ENCODE peak calls at places on chromosomes 6 and 20, in eight cellular contexts. N is OCI-LY7; E is mesendoderm; Q is CD4-positive, alpha-beta memory T cell; G is stomach; F is esophagus squamous epithelium; P is cardiac muscle cell; C is fibroblast of lung. J is an unnamed sample.

GRCh38 chr6:162941128-162941527 is 213.4 kb downstream of the PACRG start:
- DNase-seq in G (no peak), C (no peak), E (no peak), Q (no peak), P (no peak), N (no peak), F (no peak), J (no peak)

GRCh38 chr6:5308066-5308465 is 46.8 kb downstream of the FARS2 start:
- DNase-seq in N (no peak), Q (no peak), C (no peak), F (no peak), G (no peak), E (peak), P (no peak), J (no peak)

GRCh38 chr6:52233975-52234823 is 10.1 kb downstream of the IL17F start:
- DNase-seq in E (peak), N (peak), F (no peak), Q (no peak), C (peak), P (peak), G (peak), J (peak)

GRCh38 chr6:5082487-5083306 is 2.4 kb upstream of the PPP1R3G start:
- DNase-seq in G (no peak), F (no peak), Q (no peak), E (peak), N (no peak), C (peak), P (no peak), J (peak)

GRCh38 chr20:62952373-62953166 is at the start of gene SLC17A9:
- DNase-seq in F (peak), N (no peak), Q (no peak), C (peak), P (peak), G (peak), E (peak), J (no peak)

GRCh38 chr20:40703981-40704530 is 15.0 kb upstream of the MAFB start:
- DNase-seq in G (no peak), P (no peak), C (no peak), Q (no peak), E (no peak), F (no peak), N (no peak), J (no peak)

GRCh38 chr6:107154131-107154906 is 39.0 kb upstream of the BEND3 start:
- DNase-seq in N (no peak), G (no peak), Q (no peak), E (peak), P (no peak), F (no peak), C (no peak), J (no peak)

GRCh38 chr6:101259446-101259845 is 134.1 kb upstream of the GRIK2 start:
- DNase-seq in N (no peak), Q (no peak), E (no peak), P (no peak), G (no peak), C (no peak), F (no peak), J (no peak)

GRCh38 chr6:112781236-112781635 is 434.1 kb downstream of the RFPL4B start:
- DNase-seq in G (no peak), P (peak), Q (no peak), F (no peak), E (peak), N (no peak), C (peak), J (no peak)

GRCh38 chr6:44020148-44020547 is 107.1 kb downstream of the MRPL14 start:
- DNase-seq in C (peak), P (no peak), F (no peak), N (no peak), Q (no peak), E (no peak), G (no peak), J (no peak)

GRCh38 chr20:22800161-22800560 is 215.8 kb upstream of the FOXA2 start:
- DNase-seq in P (no peak), Q (no peak), N (no peak), E (no peak), C (no peak), G (no peak), F (no peak), J (no peak)

GRCh38 chr6:82735790-82736189 is 329.9 kb downstream of the UBE3D start:
- DNase-seq in G (no peak), N (no peak), Q (no peak), C (no peak), P (no peak), F (no peak), E (no peak), J (no peak)

GRCh38 chr6:4664117-4664626 is 112.0 kb upstream of the CDYL start:
- DNase-seq in F (no peak), P (no peak), Q (no peak), C (peak), G (no peak), E (no peak), N (no peak), J (no peak)

GRCh38 chr20:18094191-18094590 is 36.5 kb upstream of the OVOL2 start:
- DNase-seq in Q (no peak), E (no peak), N (no peak), G (no peak), C (no peak), P (no peak), F (no peak), J (no peak)

GRCh38 chr6:165451845-165452244 is 142.4 kb upstream of the C6orf118 start:
- DNase-seq in Q (no peak), F (no peak), N (no peak), C (no peak), E (no peak), P (no peak), G (no peak), J (no peak)

GRCh38 chr20:39282619-39283092 is 320.5 kb downstream of the DHX35 start:
- DNase-seq in N (no peak), C (no peak), P (no peak), E (peak), F (no peak), Q (no peak), G (no peak), J (no peak)

GRCh38 chr20:39280875-39281274 is 318.7 kb downstream of the DHX35 start:
- DNase-seq in C (no peak), Q (no peak), P (no peak), G (no peak), F (no peak), E (no peak), N (no peak), J (no peak)

GRCh38 chr20:39289316-39289715 is 327.2 kb downstream of the DHX35 start:
- DNase-seq in Q (no peak), C (no peak), G (no peak), P (peak), E (peak), N (peak), F (no peak), J (no peak)

GRCh38 chr20:39283464-39283863 is 321.3 kb downstream of the DHX35 start:
- DNase-seq in F (no peak), N (no peak), P (no peak), C (no peak), Q (no peak), E (no peak), G (no peak), J (no peak)
- H3K4me3 ChIP-seq in F (no peak), N (no peak), P (no peak), C (no peak), Q (no peak), E (no peak), G (no peak), J (no peak)

GRCh38 chr20:45052698-45053440 is 48.1 kb downstream of the KCNS1 start:
- DNase-seq in C (peak), F (no peak), Q (peak), N (peak), E (no peak), G (no peak), P (no peak), J (no peak)

GRCh38 chr20:45051497-45052060 is 49.3 kb downstream of the KCNS1 start:
- DNase-seq in F (no peak), P (no peak), G (no peak), Q (no peak), N (peak), E (no peak), C (no peak), J (no peak)

GRCh38 chr20:45047581-45048119 is 53.3 kb downstream of the KCNS1 start:
- DNase-seq in E (no peak), Q (no peak), P (no peak), G (no peak), C (no peak), N (no peak), F (no peak), J (no peak)

GRCh38 chr20:45049904-45050471 is 50.9 kb downstream of the KCNS1 start:
- DNase-seq in Q (no peak), G (no peak), F (no peak), P (no peak), C (no peak), E (no peak), N (peak), J (no peak)

GRCh38 chr20:45049438-45049837 is 51.5 kb downstream of the KCNS1 start:
- DNase-seq in P (no peak), F (no peak), N (no peak), E (no peak), G (no peak), Q (no peak), C (no peak), J (no peak)
- H3K4me3 ChIP-seq in P (no peak), F (no peak), N (peak), E (no peak), G (no peak), Q (no peak), C (no peak), J (no peak)

DNA sequence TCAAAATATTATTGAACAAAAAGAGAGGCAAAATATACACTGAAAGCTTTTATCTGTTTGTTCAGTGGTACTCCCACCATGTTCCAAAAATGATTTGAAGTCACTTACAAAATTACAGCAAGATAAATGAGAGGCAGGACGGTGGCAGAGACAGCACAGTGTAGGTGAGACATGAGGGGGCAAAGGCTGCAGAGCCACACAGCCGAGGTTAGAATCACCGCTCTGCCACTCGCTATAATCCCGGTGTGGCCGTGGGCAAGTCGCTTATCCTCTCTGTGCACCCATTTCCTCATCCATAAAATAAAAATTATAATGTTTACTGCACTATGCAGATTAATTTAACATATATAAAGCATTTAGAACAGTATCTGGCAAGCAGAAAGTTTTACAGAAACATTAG is 140.1 kb upstream of the BEND6 start:
- DNase-seq in P (no peak), Q (no peak), E (no peak), C (no peak), N (no peak), G (no peak), F (no peak), J (no peak)
- H3K4me3 ChIP-seq in P (no peak), Q (no peak), E (no peak), C (no peak), N (no peak), G (no peak), F (no peak), J (no peak)

GRCh38 chr6:131037194-131037897 is 25.7 kb downstream of the EPB41L2 start:
- DNase-seq in P (no peak), E (no peak), C (no peak), Q (no peak), N (no peak), G (no peak), F (no peak), J (no peak)

GRCh38 chr6:131038612-131039344 is 24.3 kb downstream of the EPB41L2 start:
- DNase-seq in G (no peak), N (no peak), Q (no peak), E (no peak), F (no peak), C (peak), P (no peak), J (no peak)

GRCh38 chr6:131036616-131037015 is 26.4 kb downstream of the EPB41L2 start:
- DNase-seq in P (no peak), E (no peak), N (no peak), C (no peak), F (no peak), G (no peak), Q (no peak), J (no peak)

GRCh38 chr6:131041814-131042213 is 21.2 kb downstream of the EPB41L2 start:
- DNase-seq in N (no peak), G (no peak), Q (no peak), C (peak), P (no peak), F (no peak), E (no peak), J (no peak)

DNA sequence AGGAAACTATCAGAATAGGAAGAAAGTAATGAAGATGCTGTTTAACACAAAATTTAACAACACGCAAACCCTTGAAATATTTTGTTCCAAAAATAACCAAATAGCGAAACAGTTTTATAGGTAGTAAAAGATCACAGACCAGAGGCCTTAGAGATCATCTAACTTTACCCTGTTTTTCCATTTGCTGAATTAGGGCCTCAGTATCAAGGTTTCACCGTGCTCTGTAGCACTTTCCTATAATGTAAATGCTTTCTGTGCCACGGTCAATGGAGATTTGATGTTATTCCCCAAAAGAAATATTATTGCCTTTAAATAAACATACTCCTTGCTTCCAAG is 23.7 kb downstream of the EPB41L2 start:
- DNase-seq in E (no peak), F (no peak), C (no peak), Q (no peak), P (no peak), G (no peak), N (no peak), J (no peak)
- H3K4me3 ChIP-seq in E (no peak), F (no peak), C (no peak), Q (no peak), P (no peak), G (no peak), N (no peak), J (no peak)

DNA sequence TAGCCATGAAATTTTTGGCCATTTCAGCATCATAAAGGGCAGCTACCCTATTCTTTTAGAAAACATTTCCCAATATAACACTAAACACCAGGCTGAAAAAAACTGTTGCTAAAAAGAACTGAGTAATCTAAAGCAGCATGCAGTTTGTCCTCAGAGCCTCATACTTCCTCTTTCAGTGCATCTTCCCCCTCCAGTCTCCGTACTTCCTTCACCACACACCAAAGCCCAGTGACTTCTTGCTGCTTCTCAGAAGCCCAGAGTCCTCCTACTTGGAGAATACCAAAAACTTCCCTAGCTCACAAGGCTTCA is 5.7 kb upstream of the IFNGR1 start:
- DNase-seq in E (no peak), F (no peak), N (peak), C (no peak), P (no peak), Q (no peak), G (no peak), J (no peak)
- H3K4me3 ChIP-seq in E (no peak), F (no peak), N (peak), C (no peak), P (no peak), Q (no peak), G (no peak), J (no peak)

GRCh38 chr6:22036267-22036666 is 260.6 kb downstream of the PRL start:
- DNase-seq in N (peak), E (peak), Q (no peak), F (no peak), C (no peak), G (no peak), P (peak), J (peak)
- H3K4me3 ChIP-seq in N (no peak), E (no peak), Q (no peak), F (no peak), C (no peak), G (no peak), P (no peak), J (peak)

GRCh38 chr20:58662142-58662473 is 11.0 kb downstream of the STX16 start:
- DNase-seq in F (no peak), E (no peak), N (no peak), P (no peak), Q (no peak), C (no peak), G (no peak), J (no peak)

GRCh38 chr20:58665606-58666005 is 14.5 kb downstream of the STX16 start:
- DNase-seq in F (no peak), E (no peak), Q (no peak), P (no peak), G (no peak), C (no peak), N (no peak), J (no peak)

GRCh38 chr20:58666702-58667101 is 15.6 kb downstream of the STX16 start:
- DNase-seq in N (no peak), C (no peak), E (peak), P (no peak), F (no peak), G (no peak), Q (no peak), J (no peak)

GRCh38 chr20:58667975-58668374 is 16.9 kb downstream of the STX16 start:
- DNase-seq in E (peak), G (no peak), Q (no peak), P (no peak), N (no peak), F (no peak), C (no peak), J (no peak)

DNA sequence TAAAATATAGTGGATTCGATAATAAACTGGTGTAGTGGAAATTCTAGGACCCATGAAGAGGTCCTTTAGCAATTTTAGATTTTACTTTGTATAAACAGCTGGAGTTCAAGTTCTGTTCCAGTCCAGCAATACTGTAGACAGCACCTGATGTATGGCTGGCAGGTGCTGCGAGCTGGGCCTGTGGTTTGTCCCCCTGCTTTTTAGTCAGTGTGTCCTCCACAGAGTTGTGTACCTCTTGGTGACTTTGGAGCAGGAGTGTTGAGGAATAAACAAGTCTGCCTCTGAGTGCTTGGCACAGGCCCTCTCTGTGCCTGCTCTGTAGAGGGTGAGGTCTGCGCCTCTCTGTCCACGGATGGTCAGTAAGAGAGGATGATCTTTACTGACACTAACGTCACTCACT is 13.8 kb downstream of the STX16 start:
- DNase-seq in Q (no peak), C (no peak), N (no peak), P (no peak), F (no peak), G (no peak), E (no peak), J (no peak)
- H3K4me3 ChIP-seq in Q (no peak), C (no peak), N (no peak), P (no peak), F (no peak), G (no peak), E (no peak), J (no peak)